ENCODE peak calls at places on chromosomes 3 and 15, in nine cellular contexts. One of them, this sample, is unnamed. For H3K4me1, the result is how much of the 10 kb centered on the place peaks cover.

GRCh38 chr3:142459096-142459495 is 11.3 kb upstream of the XRN1 start:
- DNase-seq in tibial artery: no peak
- DNase-seq in IMR-90: no peak
- DNase-seq in heart left ventricle: no peak
- DNase-seq in astrocyte: peak
- DNase-seq in lower lobe of right lung: no peak
- DNase-seq in uterus: no peak
- DNase-seq in HCT116: no peak
- DNase-seq in MM.1S: no peak
- DNase-seq in this sample: no peak

GRCh38 chr3:132047209-132047608 is 12.4 kb upstream of the CPNE4 start:
- DNase-seq in tibial artery: no peak
- DNase-seq in IMR-90: no peak
- DNase-seq in heart left ventricle: no peak
- DNase-seq in astrocyte: no peak
- DNase-seq in lower lobe of right lung: no peak
- DNase-seq in uterus: no peak
- DNase-seq in HCT116: no peak
- DNase-seq in MM.1S: no peak
- DNase-seq in this sample: no peak

GRCh38 chr15:81813215-81813614 is 232.6 kb downstream of the MEX3B start:
- DNase-seq in tibial artery: no peak
- DNase-seq in IMR-90: no peak
- DNase-seq in heart left ventricle: no peak
- DNase-seq in astrocyte: no peak
- DNase-seq in lower lobe of right lung: no peak
- DNase-seq in uterus: no peak
- DNase-seq in HCT116: peak
- DNase-seq in MM.1S: peak
- DNase-seq in this sample: no peak

GRCh38 chr3:135229018-135229495 is 434.0 kb downstream of the EPHB1 start:
- DNase-seq in tibial artery: no peak
- DNase-seq in IMR-90: no peak
- DNase-seq in heart left ventricle: no peak
- DNase-seq in astrocyte: no peak
- DNase-seq in lower lobe of right lung: no peak
- DNase-seq in uterus: no peak
- DNase-seq in HCT116: no peak
- DNase-seq in MM.1S: no peak
- DNase-seq in this sample: no peak

GRCh38 chr3:185852562-185853135 is 27.8 kb upstream of the IGF2BP2 start:
- DNase-seq in tibial artery: no peak
- DNase-seq in IMR-90: no peak
- DNase-seq in heart left ventricle: no peak
- DNase-seq in astrocyte: no peak
- DNase-seq in lower lobe of right lung: no peak
- DNase-seq in uterus: no peak
- DNase-seq in HCT116: no peak
- DNase-seq in MM.1S: no peak
- DNase-seq in this sample: no peak

GRCh38 chr15:62165029-62165792 is at the start of gene C2CD4B:
- DNase-seq in tibial artery: peak
- DNase-seq in IMR-90: no peak
- DNase-seq in heart left ventricle: peak
- DNase-seq in astrocyte: no peak
- DNase-seq in lower lobe of right lung: peak
- DNase-seq in uterus: peak
- DNase-seq in HCT116: no peak
- DNase-seq in MM.1S: no peak
- DNase-seq in this sample: no peak

GRCh38 chr15:66133247-66133646 is 120.3 kb downstream of the MEGF11 start:
- DNase-seq in tibial artery: no peak
- DNase-seq in IMR-90: no peak
- DNase-seq in heart left ventricle: no peak
- DNase-seq in astrocyte: no peak
- DNase-seq in lower lobe of right lung: no peak
- DNase-seq in uterus: no peak
- DNase-seq in HCT116: no peak
- DNase-seq in MM.1S: no peak
- DNase-seq in this sample: no peak

GRCh38 chr3:29313074-29313473 is 32.2 kb downstream of the RBMS3 start:
- DNase-seq in tibial artery: no peak
- DNase-seq in IMR-90: peak
- DNase-seq in heart left ventricle: no peak
- DNase-seq in astrocyte: peak
- DNase-seq in lower lobe of right lung: no peak
- DNase-seq in uterus: no peak
- DNase-seq in HCT116: no peak
- DNase-seq in MM.1S: no peak
- DNase-seq in this sample: no peak

GRCh38 chr3:195302436-195302835 is 31.5 kb upstream of the XXYLT1 start:
- DNase-seq in tibial artery: no peak
- DNase-seq in IMR-90: peak
- DNase-seq in heart left ventricle: no peak
- DNase-seq in astrocyte: peak
- DNase-seq in lower lobe of right lung: no peak
- DNase-seq in uterus: no peak
- DNase-seq in HCT116: no peak
- DNase-seq in MM.1S: no peak
- DNase-seq in this sample: no peak

GRCh38 chr3:72070005-72070404 is 285.1 kb upstream of the PROK2 start:
- DNase-seq in tibial artery: no peak
- DNase-seq in IMR-90: no peak
- DNase-seq in heart left ventricle: no peak
- DNase-seq in astrocyte: no peak
- DNase-seq in lower lobe of right lung: no peak
- DNase-seq in uterus: no peak
- DNase-seq in HCT116: no peak
- DNase-seq in MM.1S: no peak
- DNase-seq in this sample: no peak

GRCh38 chr3:96022676-96023075 is 791.7 kb upstream of the EPHA6 start:
- DNase-seq in tibial artery: no peak
- DNase-seq in IMR-90: no peak
- DNase-seq in heart left ventricle: no peak
- DNase-seq in astrocyte: no peak
- DNase-seq in lower lobe of right lung: no peak
- DNase-seq in uterus: no peak
- DNase-seq in HCT116: no peak
- DNase-seq in MM.1S: no peak
- DNase-seq in this sample: no peak
- TF ChIP-seq CTCF in tibial artery: no peak
- TF ChIP-seq CTCF in IMR-90: no peak
- TF ChIP-seq CTCF in heart left ventricle: no peak
- TF ChIP-seq CTCF in astrocyte: no peak
- TF ChIP-seq CTCF in lower lobe of right lung: no peak
- TF ChIP-seq CTCF in uterus: no peak
- TF ChIP-seq CTCF in HCT116: no peak
- TF ChIP-seq CTCF in MM.1S: peak
- TF ChIP-seq CTCF in this sample: peak

GRCh38 chr15:58148633-58149032 is 10.5 kb downstream of the AQP9 start:
- DNase-seq in tibial artery: no peak
- DNase-seq in IMR-90: no peak
- DNase-seq in heart left ventricle: no peak
- DNase-seq in astrocyte: no peak
- DNase-seq in lower lobe of right lung: no peak
- DNase-seq in uterus: no peak
- DNase-seq in HCT116: no peak
- DNase-seq in MM.1S: no peak
- DNase-seq in this sample: no peak

GRCh38 chr15:58146734-58147133 is 8.6 kb downstream of the AQP9 start:
- DNase-seq in tibial artery: peak
- DNase-seq in IMR-90: no peak
- DNase-seq in heart left ventricle: no peak
- DNase-seq in astrocyte: no peak
- DNase-seq in lower lobe of right lung: no peak
- DNase-seq in uterus: no peak
- DNase-seq in HCT116: no peak
- DNase-seq in MM.1S: no peak
- DNase-seq in this sample: no peak

GRCh38 chr15:58148120-58148519 is 9.9 kb downstream of the AQP9 start:
- DNase-seq in tibial artery: no peak
- DNase-seq in IMR-90: no peak
- DNase-seq in heart left ventricle: no peak
- DNase-seq in astrocyte: no peak
- DNase-seq in lower lobe of right lung: no peak
- DNase-seq in uterus: no peak
- DNase-seq in HCT116: no peak
- DNase-seq in MM.1S: no peak
- DNase-seq in this sample: no peak

GRCh38 chr15:58142827-58143226 is 4.6 kb downstream of the AQP9 start:
- DNase-seq in tibial artery: no peak
- DNase-seq in IMR-90: no peak
- DNase-seq in heart left ventricle: no peak
- DNase-seq in astrocyte: no peak
- DNase-seq in lower lobe of right lung: no peak
- DNase-seq in uterus: no peak
- DNase-seq in HCT116: no peak
- DNase-seq in MM.1S: no peak
- DNase-seq in this sample: no peak

GRCh38 chr15:58147151-58147550 is 9.0 kb downstream of the AQP9 start:
- DNase-seq in tibial artery: no peak
- DNase-seq in IMR-90: no peak
- DNase-seq in heart left ventricle: no peak
- DNase-seq in astrocyte: no peak
- DNase-seq in lower lobe of right lung: no peak
- DNase-seq in uterus: no peak
- DNase-seq in HCT116: no peak
- DNase-seq in MM.1S: no peak
- DNase-seq in this sample: no peak
- H3K27ac ChIP-seq in tibial artery: no peak
- H3K27ac ChIP-seq in IMR-90: no peak
- H3K27ac ChIP-seq in heart left ventricle: no peak
- H3K27ac ChIP-seq in astrocyte: no peak
- H3K27ac ChIP-seq in lower lobe of right lung: peak
- H3K27ac ChIP-seq in uterus: no peak
- H3K27ac ChIP-seq in HCT116: no peak
- H3K27ac ChIP-seq in MM.1S: no peak
- H3K27ac ChIP-seq in this sample: no peak

GRCh38 chr15:48845123-48845522 is 32.8 kb upstream of the EID1 start:
- DNase-seq in tibial artery: no peak
- DNase-seq in IMR-90: no peak
- DNase-seq in heart left ventricle: no peak
- DNase-seq in astrocyte: no peak
- DNase-seq in lower lobe of right lung: no peak
- DNase-seq in uterus: no peak
- DNase-seq in HCT116: no peak
- DNase-seq in MM.1S: no peak
- DNase-seq in this sample: no peak

DNA sequence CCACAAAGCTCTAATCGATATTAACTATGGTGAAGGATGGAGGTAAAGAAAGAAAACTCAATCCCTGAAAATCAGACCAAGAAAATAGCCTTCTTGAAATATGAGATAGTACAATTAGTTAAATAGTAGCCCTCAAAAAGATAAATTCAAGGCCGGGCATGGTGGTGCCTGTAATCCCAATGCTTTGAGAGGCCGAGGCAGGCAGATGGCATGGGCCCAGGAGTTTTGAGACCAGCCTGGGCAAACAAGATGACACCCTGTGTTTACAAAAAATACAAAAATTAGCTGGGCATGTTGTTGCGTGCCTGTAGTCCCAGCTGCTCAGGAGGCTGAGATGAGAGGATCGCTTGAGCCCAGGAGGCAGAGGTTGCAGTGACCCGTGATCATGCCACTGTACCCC is 31.6 kb upstream of the CEP152 start:
- DNase-seq in tibial artery: no peak
- DNase-seq in IMR-90: no peak
- DNase-seq in heart left ventricle: no peak
- DNase-seq in astrocyte: no peak
- DNase-seq in lower lobe of right lung: no peak
- DNase-seq in uterus: no peak
- DNase-seq in HCT116: no peak
- DNase-seq in MM.1S: no peak
- DNase-seq in this sample: no peak
- H3K4me1 ChIP-seq in tibial artery: under half
- H3K4me1 ChIP-seq in IMR-90: under half
- H3K4me1 ChIP-seq in heart left ventricle: under half
- H3K4me1 ChIP-seq in astrocyte: under half
- H3K4me1 ChIP-seq in lower lobe of right lung: under half
- H3K4me1 ChIP-seq in uterus: under half
- H3K4me1 ChIP-seq in HCT116: under half
- H3K4me1 ChIP-seq in MM.1S: under half
- H3K4me1 ChIP-seq in this sample: under half

GRCh38 chr3:23867400-23867799 is 49.4 kb downstream of the NKIRAS1 start:
- DNase-seq in tibial artery: no peak
- DNase-seq in IMR-90: no peak
- DNase-seq in heart left ventricle: no peak
- DNase-seq in astrocyte: no peak
- DNase-seq in lower lobe of right lung: no peak
- DNase-seq in uterus: no peak
- DNase-seq in HCT116: no peak
- DNase-seq in MM.1S: no peak
- DNase-seq in this sample: no peak
- TF ChIP-seq CTCF in tibial artery: no peak
- TF ChIP-seq CTCF in IMR-90: peak
- TF ChIP-seq CTCF in heart left ventricle: no peak
- TF ChIP-seq CTCF in astrocyte: no peak
- TF ChIP-seq CTCF in lower lobe of right lung: no peak
- TF ChIP-seq CTCF in uterus: no peak
- TF ChIP-seq CTCF in HCT116: peak
- TF ChIP-seq CTCF in MM.1S: no peak
- TF ChIP-seq CTCF in this sample: peak